ENCODE peak calls at places on chromosomes 6 and 20, in four cellular contexts. Z is HepG2, P is SK-N-SH, F is GM12878. L is an unnamed sample.

GRCh38 chr6:129475477-129476247 is 234.3 kb downstream of the ARHGAP18 start:
- DNase-seq in F (no peak), P (no peak), Z (no peak), L (no peak)

GRCh38 chr20:57001126-57001767 is 265.2 kb downstream of the BMP7 start:
- DNase-seq in P (no peak), Z (no peak), F (no peak), L (no peak)

GRCh38 chr6:99841297-99841696 is 152.7 kb downstream of the MCHR2 start:
- DNase-seq in F (no peak), Z (no peak), P (no peak), L (no peak)

GRCh38 chr20:10855031-10855430 is 181.2 kb upstream of the JAG1 start:
- DNase-seq in Z (no peak), F (no peak), P (no peak), L (no peak)

GRCh38 chr6:25038992-25039391 is 103.2 kb upstream of the RIPOR2 start:
- DNase-seq in P (no peak), Z (no peak), F (no peak), L (no peak)

GRCh38 chr6:12009904-12010634 is 2.0 kb upstream of the HIVEP1 start:
- DNase-seq in F (no peak), P (no peak), Z (no peak), L (no peak)

GRCh38 chr6:51542466-51542865 is 544.9 kb downstream of the PKHD1 start:
- DNase-seq in F (no peak), P (no peak), Z (no peak), L (no peak)

GRCh38 chr6:158536891-158537798 is 22.7 kb upstream of the TMEM181 start:
- DNase-seq in Z (peak), P (peak), F (no peak), L (no peak)

GRCh38 chr6:27592107-27592480 is 119.2 kb upstream of the ZNF184 start:
- DNase-seq in Z (no peak), F (no peak), P (no peak), L (peak)

GRCh38 chr6:152552616-152553209 is 84.4 kb downstream of the SYNE1 start:
- DNase-seq in P (peak), Z (peak), F (peak), L (peak)

GRCh38 chr20:4613718-4614620 is 107.7 kb upstream of the PRND start:
- DNase-seq in F (peak), Z (peak), P (no peak), L (peak)

GRCh38 chr6:138664740-138665139 is 108.8 kb upstream of the CCDC28A start:
- DNase-seq in F (no peak), Z (no peak), P (no peak), L (no peak)

GRCh38 chr6:10883312-10884244 is 1.7 kb upstream of the GCM2 start:
- DNase-seq in F (no peak), Z (no peak), P (no peak), L (no peak)

GRCh38 chr6:164665328-164665727 is 644.1 kb downstream of the C6orf118 start:
- DNase-seq in Z (no peak), P (no peak), F (no peak), L (no peak)

GRCh38 chr6:31660224-31660997 is at the start of gene C6orf47:
- DNase-seq in Z (peak), P (peak), F (no peak), L (peak)

GRCh38 chr6:10030942-10031537 is 383.8 kb downstream of the TFAP2A start:
- DNase-seq in P (peak), Z (peak), F (no peak), L (no peak)

GRCh38 chr20:13771853-13772453 is 12.8 kb downstream of the ESF1 start:
- DNase-seq in Z (peak), F (no peak), P (peak), L (peak)

GRCh38 chr6:679282-679681 is 13.7 kb downstream of the EXOC2 start:
- DNase-seq in P (no peak), F (no peak), Z (no peak), L (no peak)

GRCh38 chr6:157236040-157236725 is 87.1 kb downstream of the TMEM242 start:
- DNase-seq in P (no peak), F (no peak), Z (no peak), L (no peak)

GRCh38 chr20:2542361-2542760 is 6.0 kb downstream of the TMC2 start:
- DNase-seq in P (no peak), F (no peak), Z (no peak), L (no peak)

GRCh38 chr6:170092826-170093225 is 198.1 kb downstream of the DLL1 start:
- DNase-seq in Z (no peak), F (no peak), P (no peak), L (no peak)

GRCh38 chr6:21556968-21557721 is 36.4 kb upstream of the SOX4 start:
- DNase-seq in P (no peak), F (no peak), Z (no peak), L (no peak)

GRCh38 chr6:53896237-53896636 is 101.4 kb downstream of the LRRC1 start:
- DNase-seq in Z (peak), P (no peak), F (no peak), L (no peak)

GRCh38 chr6:107598091-107598490 is 108.2 kb downstream of the SOBP start:
- DNase-seq in Z (no peak), P (no peak), F (no peak), L (no peak)

DNA sequence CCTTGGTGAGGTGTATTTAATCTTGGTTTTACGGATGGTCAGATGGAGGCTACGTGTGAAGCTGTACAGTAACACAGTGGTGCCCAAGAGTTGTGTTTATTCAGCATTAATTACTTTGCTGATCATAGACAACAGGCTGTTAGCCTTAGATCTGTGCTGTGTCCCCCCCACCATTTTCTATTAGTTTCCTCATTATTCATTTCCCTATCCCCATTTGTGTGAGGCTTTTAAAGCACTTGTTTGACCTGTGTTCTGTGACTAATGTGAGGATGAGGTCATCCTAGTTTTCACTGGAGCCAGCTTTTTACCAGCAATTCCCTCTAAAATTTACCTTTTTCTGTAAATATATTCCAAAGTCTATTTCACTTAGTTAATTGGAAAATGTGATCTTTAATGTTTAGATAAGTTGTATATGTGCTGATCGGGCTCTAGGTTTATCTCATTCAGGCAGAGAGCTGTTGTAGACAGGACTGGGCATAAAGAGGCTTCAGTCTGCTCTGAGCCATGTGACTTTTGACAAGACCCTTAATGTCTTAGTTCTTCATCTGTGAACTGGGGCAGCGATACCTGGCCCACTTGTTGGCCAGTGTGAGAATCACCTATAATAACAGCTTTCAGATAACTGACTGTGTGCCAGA is 8.4 kb downstream of the MAPRE1 start:
- DNase-seq in P (no peak), Z (no peak), F (no peak), L (no peak)
- TF ChIP-seq CHD2 in P (no peak), Z (no peak), F (no peak), L (no peak)

GRCh38 chr6:45086685-45087084 is 241.4 kb upstream of the RUNX2 start:
- DNase-seq in F (no peak), P (no peak), Z (no peak), L (no peak)
- TF ChIP-seq CHD2 in F (no peak), P (no peak), Z (no peak), L (no peak)

GRCh38 chr6:75158176-75158575 is 47.7 kb downstream of the COL12A1 start:
- DNase-seq in P (no peak), Z (no peak), F (no peak), L (no peak)
- TF ChIP-seq CHD2 in P (no peak), Z (no peak), F (no peak), L (no peak)

GRCh38 chr6:33420493-33421343 is 853 bp downstream of the SYNGAP1 start:
- DNase-seq in F (no peak), P (no peak), Z (no peak), L (no peak)

GRCh38 chr6:33417903-33418689 is at the start of gene CUTA:
- DNase-seq in Z (peak), F (peak), P (peak), L (peak)

GRCh38 chr6:33418690-33419291 is 884 bp upstream of the CUTA start:
- DNase-seq in P (no peak), F (no peak), Z (no peak), L (no peak)

GRCh38 chr6:33421344-33421643 is 1.4 kb downstream of the SYNGAP1 start:
- DNase-seq in Z (no peak), F (no peak), P (no peak), L (no peak)

DNA sequence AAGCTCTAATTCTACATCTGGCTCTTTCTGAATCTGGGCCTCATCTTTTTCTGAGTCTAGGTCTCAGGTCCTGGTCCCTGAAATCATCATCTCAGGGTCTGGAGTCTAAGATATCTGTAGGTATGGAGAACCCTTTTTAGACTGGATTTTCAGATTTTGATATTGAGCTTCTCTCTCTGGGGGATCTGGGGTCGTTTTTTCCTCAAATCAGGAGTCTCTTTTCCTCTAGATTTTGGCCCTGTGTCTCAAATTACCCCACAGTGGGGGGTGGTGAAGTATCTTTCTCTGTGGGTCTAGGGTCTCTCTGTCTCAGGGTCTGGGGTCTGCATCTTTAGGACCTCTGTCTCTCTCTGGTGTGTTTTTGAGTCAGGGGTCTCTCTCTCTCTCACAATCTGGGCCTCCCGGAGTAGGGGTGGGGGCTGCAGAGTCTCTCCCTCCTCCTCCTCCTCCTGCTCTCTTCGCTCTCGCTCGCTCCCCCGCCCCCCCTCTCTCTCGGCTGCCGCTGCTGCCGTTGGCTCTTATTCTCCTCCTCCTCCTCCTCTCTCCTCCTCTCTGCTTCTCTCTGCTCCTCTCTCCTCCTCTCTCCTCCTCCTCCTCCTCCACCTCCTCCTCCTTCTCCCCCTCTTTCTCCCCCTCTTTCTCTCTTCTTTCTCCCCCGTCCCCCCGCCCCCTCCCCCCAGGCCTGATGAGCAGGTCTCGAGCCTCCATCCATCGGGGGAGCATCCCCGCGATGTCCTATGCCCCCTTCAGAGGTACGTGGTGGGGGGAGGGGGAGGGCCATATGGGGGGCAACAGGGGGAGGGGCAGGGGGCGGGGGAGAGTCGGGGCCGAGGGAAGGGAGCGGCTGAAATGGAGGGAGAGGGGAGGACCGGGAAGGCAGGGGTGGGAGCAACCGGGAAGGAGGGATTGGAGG is at the start of gene SYNGAP1:
- DNase-seq in P (peak), Z (no peak), F (no peak), L (no peak)
- TF ChIP-seq CHD2 in P (no peak), Z (no peak), F (peak), L (no peak)

DNA sequence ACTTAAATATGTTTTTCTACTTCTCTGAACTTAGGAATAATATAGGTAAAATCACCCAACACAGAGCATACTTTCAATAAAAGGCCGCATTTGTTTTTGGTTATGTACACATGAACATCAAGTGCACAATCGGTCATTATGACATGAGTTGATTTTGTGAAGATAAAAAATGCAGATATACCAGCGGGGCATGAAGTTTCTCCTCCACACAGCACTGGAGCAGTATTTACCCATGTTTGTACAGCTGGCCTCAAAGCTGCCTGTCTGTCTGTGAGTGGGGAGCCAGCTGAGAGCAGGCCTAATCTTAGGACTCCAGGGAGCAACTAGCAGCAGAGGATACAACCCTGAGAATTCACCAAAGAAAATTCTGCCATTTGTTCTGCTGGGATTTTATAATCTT is 206.5 kb downstream of the TPBG start:
- DNase-seq in F (no peak), P (peak), Z (peak), L (no peak)
- TF ChIP-seq CHD2 in F (no peak), P (no peak), Z (no peak), L (no peak)

GRCh38 chr20:61932199-61932592 is 133.5 kb downstream of the TAF4 start:
- DNase-seq in F (no peak), P (no peak), Z (no peak), L (no peak)
- TF ChIP-seq CHD2 in F (no peak), P (no peak), Z (no peak), L (no peak)

GRCh38 chr20:63698739-63699465 is 2.5 kb downstream of the TNFRSF6B start:
- DNase-seq in F (peak), Z (no peak), P (peak), L (peak)
- TF ChIP-seq CHD2 in F (peak), Z (no peak), P (peak), L (peak)

GRCh38 chr6:3905853-3906190 is 56.6 kb downstream of the FAM50B start:
- DNase-seq in Z (peak), P (peak), F (no peak), L (no peak)
- TF ChIP-seq CHD2 in Z (no peak), P (no peak), F (no peak), L (no peak)